ENCODE peak calls at places on chromosomes 1 and 21, in ten cellular contexts. One of them, this sample, is unnamed. For H3K36me3, the result is how much of the 10 kb centered on the place peaks cover.

GRCh38 chr1:37724575-37724974 is 32.3 kb downstream of the CDCA8 start:
- DNase-seq in IMR-90: no peak
- DNase-seq in cardiac muscle cell: no peak
- DNase-seq in ascending aorta: no peak
- DNase-seq in Peyer's patch: no peak
- DNase-seq in lung: no peak
- DNase-seq in mammary epithelial cell: no peak
- DNase-seq in neural progenitor cell: no peak
- DNase-seq in body of pancreas: no peak
- DNase-seq in sigmoid colon: no peak
- DNase-seq in this sample: no peak

GRCh38 chr1:55049914-55050278 is 10.5 kb downstream of the PCSK9 start:
- DNase-seq in IMR-90: peak
- DNase-seq in cardiac muscle cell: peak
- DNase-seq in ascending aorta: no peak
- DNase-seq in Peyer's patch: no peak
- DNase-seq in lung: no peak
- DNase-seq in mammary epithelial cell: no peak
- DNase-seq in neural progenitor cell: no peak
- DNase-seq in body of pancreas: peak
- DNase-seq in sigmoid colon: no peak
- DNase-seq in this sample: no peak

GRCh38 chr21:35511298-35512162 is 462.4 kb upstream of the RUNX1 start:
- DNase-seq in IMR-90: peak
- DNase-seq in cardiac muscle cell: peak
- DNase-seq in ascending aorta: no peak
- DNase-seq in Peyer's patch: no peak
- DNase-seq in lung: no peak
- DNase-seq in mammary epithelial cell: peak
- DNase-seq in neural progenitor cell: no peak
- DNase-seq in body of pancreas: no peak
- DNase-seq in sigmoid colon: no peak
- DNase-seq in this sample: no peak

GRCh38 chr1:203084588-203085527 is 954 bp downstream of the MYOG start:
- DNase-seq in IMR-90: no peak
- DNase-seq in cardiac muscle cell: no peak
- DNase-seq in ascending aorta: no peak
- DNase-seq in Peyer's patch: no peak
- DNase-seq in lung: no peak
- DNase-seq in mammary epithelial cell: no peak
- DNase-seq in neural progenitor cell: peak
- DNase-seq in body of pancreas: no peak
- DNase-seq in sigmoid colon: peak
- DNase-seq in this sample: no peak

GRCh38 chr1:223496883-223497282 is 103.7 kb downstream of the CCDC185 start:
- DNase-seq in IMR-90: no peak
- DNase-seq in cardiac muscle cell: no peak
- DNase-seq in ascending aorta: no peak
- DNase-seq in Peyer's patch: no peak
- DNase-seq in lung: no peak
- DNase-seq in mammary epithelial cell: no peak
- DNase-seq in neural progenitor cell: peak
- DNase-seq in body of pancreas: no peak
- DNase-seq in sigmoid colon: no peak
- DNase-seq in this sample: no peak

GRCh38 chr21:44742418-44743153 is 31.2 kb upstream of the TSPEAR start:
- DNase-seq in IMR-90: peak
- DNase-seq in cardiac muscle cell: peak
- DNase-seq in ascending aorta: no peak
- DNase-seq in Peyer's patch: no peak
- DNase-seq in lung: no peak
- DNase-seq in mammary epithelial cell: peak
- DNase-seq in neural progenitor cell: no peak
- DNase-seq in body of pancreas: no peak
- DNase-seq in sigmoid colon: no peak
- DNase-seq in this sample: no peak

GRCh38 chr1:91876040-91876470 is 9.9 kb downstream of the TGFBR3 start:
- DNase-seq in IMR-90: no peak
- DNase-seq in cardiac muscle cell: no peak
- DNase-seq in ascending aorta: no peak
- DNase-seq in Peyer's patch: no peak
- DNase-seq in lung: no peak
- DNase-seq in mammary epithelial cell: no peak
- DNase-seq in neural progenitor cell: no peak
- DNase-seq in body of pancreas: no peak
- DNase-seq in sigmoid colon: no peak
- DNase-seq in this sample: no peak

GRCh38 chr1:77095231-77095630 is 124.0 kb downstream of the PIGK start:
- DNase-seq in IMR-90: no peak
- DNase-seq in cardiac muscle cell: no peak
- DNase-seq in ascending aorta: no peak
- DNase-seq in Peyer's patch: no peak
- DNase-seq in lung: no peak
- DNase-seq in mammary epithelial cell: no peak
- DNase-seq in neural progenitor cell: no peak
- DNase-seq in body of pancreas: no peak
- DNase-seq in sigmoid colon: no peak
- DNase-seq in this sample: no peak

GRCh38 chr1:54609301-54609921 is 13.9 kb downstream of the FAM151A start:
- DNase-seq in IMR-90: no peak
- DNase-seq in cardiac muscle cell: no peak
- DNase-seq in ascending aorta: peak
- DNase-seq in Peyer's patch: no peak
- DNase-seq in lung: no peak
- DNase-seq in mammary epithelial cell: no peak
- DNase-seq in neural progenitor cell: no peak
- DNase-seq in body of pancreas: no peak
- DNase-seq in sigmoid colon: peak
- DNase-seq in this sample: no peak

GRCh38 chr1:77015748-77016341 is 148.6 kb downstream of the ST6GALNAC5 start:
- DNase-seq in IMR-90: no peak
- DNase-seq in cardiac muscle cell: no peak
- DNase-seq in ascending aorta: no peak
- DNase-seq in Peyer's patch: no peak
- DNase-seq in lung: no peak
- DNase-seq in mammary epithelial cell: no peak
- DNase-seq in neural progenitor cell: peak
- DNase-seq in body of pancreas: no peak
- DNase-seq in sigmoid colon: no peak
- DNase-seq in this sample: no peak

GRCh38 chr1:116671835-116672234 is 4.3 kb upstream of the IGSF3 start:
- DNase-seq in IMR-90: no peak
- DNase-seq in cardiac muscle cell: no peak
- DNase-seq in ascending aorta: no peak
- DNase-seq in Peyer's patch: no peak
- DNase-seq in lung: no peak
- DNase-seq in mammary epithelial cell: no peak
- DNase-seq in neural progenitor cell: no peak
- DNase-seq in body of pancreas: no peak
- DNase-seq in sigmoid colon: no peak
- DNase-seq in this sample: no peak

GRCh38 chr1:35288761-35289160 is 20.3 kb downstream of the ZMYM4 start:
- DNase-seq in IMR-90: peak
- DNase-seq in cardiac muscle cell: peak
- DNase-seq in ascending aorta: no peak
- DNase-seq in Peyer's patch: no peak
- DNase-seq in lung: no peak
- DNase-seq in mammary epithelial cell: peak
- DNase-seq in neural progenitor cell: no peak
- DNase-seq in body of pancreas: no peak
- DNase-seq in sigmoid colon: no peak
- DNase-seq in this sample: no peak

GRCh38 chr1:216248628-216249027 is 174.6 kb downstream of the USH2A start:
- DNase-seq in IMR-90: no peak
- DNase-seq in cardiac muscle cell: no peak
- DNase-seq in ascending aorta: no peak
- DNase-seq in Peyer's patch: no peak
- DNase-seq in lung: no peak
- DNase-seq in mammary epithelial cell: no peak
- DNase-seq in neural progenitor cell: no peak
- DNase-seq in body of pancreas: no peak
- DNase-seq in sigmoid colon: no peak
- DNase-seq in this sample: no peak

GRCh38 chr1:208682664-208683013 is 438.5 kb upstream of the PLXNA2 start:
- DNase-seq in IMR-90: no peak
- DNase-seq in cardiac muscle cell: no peak
- DNase-seq in ascending aorta: no peak
- DNase-seq in Peyer's patch: no peak
- DNase-seq in lung: no peak
- DNase-seq in mammary epithelial cell: no peak
- DNase-seq in neural progenitor cell: no peak
- DNase-seq in body of pancreas: no peak
- DNase-seq in sigmoid colon: no peak
- DNase-seq in this sample: no peak

GRCh38 chr1:193321242-193321842 is 134.9 kb upstream of the B3GALT2 start:
- DNase-seq in IMR-90: no peak
- DNase-seq in cardiac muscle cell: peak
- DNase-seq in ascending aorta: no peak
- DNase-seq in Peyer's patch: no peak
- DNase-seq in lung: no peak
- DNase-seq in mammary epithelial cell: no peak
- DNase-seq in neural progenitor cell: no peak
- DNase-seq in body of pancreas: no peak
- DNase-seq in sigmoid colon: no peak
- DNase-seq in this sample: no peak

GRCh38 chr1:115184260-115184950 is 95.1 kb upstream of the TSPAN2 start:
- DNase-seq in IMR-90: no peak
- DNase-seq in cardiac muscle cell: no peak
- DNase-seq in ascending aorta: peak
- DNase-seq in Peyer's patch: no peak
- DNase-seq in lung: no peak
- DNase-seq in mammary epithelial cell: no peak
- DNase-seq in neural progenitor cell: no peak
- DNase-seq in body of pancreas: no peak
- DNase-seq in sigmoid colon: no peak
- DNase-seq in this sample: no peak

GRCh38 chr1:179230251-179230650 is 774 bp upstream of the ABL2 start:
- DNase-seq in IMR-90: peak
- DNase-seq in cardiac muscle cell: peak
- DNase-seq in ascending aorta: no peak
- DNase-seq in Peyer's patch: no peak
- DNase-seq in lung: no peak
- DNase-seq in mammary epithelial cell: peak
- DNase-seq in neural progenitor cell: no peak
- DNase-seq in body of pancreas: no peak
- DNase-seq in sigmoid colon: no peak
- DNase-seq in this sample: no peak

GRCh38 chr1:16163882-16164820 is 8.3 kb upstream of the EPHA2 start:
- DNase-seq in IMR-90: peak
- DNase-seq in cardiac muscle cell: peak
- DNase-seq in ascending aorta: no peak
- DNase-seq in Peyer's patch: no peak
- DNase-seq in lung: no peak
- DNase-seq in mammary epithelial cell: peak
- DNase-seq in neural progenitor cell: peak
- DNase-seq in body of pancreas: peak
- DNase-seq in sigmoid colon: no peak
- DNase-seq in this sample: peak

DNA sequence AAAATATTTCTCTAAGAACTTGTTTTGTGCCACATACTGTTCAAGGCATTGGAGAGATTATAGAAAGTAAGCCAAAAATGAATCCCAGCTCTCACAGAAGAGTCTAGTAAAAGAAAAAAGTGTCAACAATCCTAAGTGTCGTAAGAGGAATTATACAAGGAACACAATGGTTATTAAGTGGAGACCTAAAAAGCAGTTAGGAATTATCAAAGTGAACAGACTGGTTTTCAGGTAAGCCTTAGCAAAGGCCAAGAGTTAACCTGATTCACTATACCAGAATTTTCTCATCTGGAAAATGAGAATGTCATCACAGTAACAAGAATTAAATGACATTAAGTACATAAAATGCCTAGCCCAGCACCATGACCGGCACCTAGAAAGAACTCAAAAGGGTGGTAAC is 15.6 kb downstream of the SERBP1 start:
- DNase-seq in IMR-90: no peak
- DNase-seq in cardiac muscle cell: no peak
- DNase-seq in ascending aorta: no peak
- DNase-seq in Peyer's patch: no peak
- DNase-seq in lung: no peak
- DNase-seq in mammary epithelial cell: no peak
- DNase-seq in neural progenitor cell: no peak
- DNase-seq in body of pancreas: no peak
- DNase-seq in sigmoid colon: no peak
- DNase-seq in this sample: no peak
- H3K36me3 ChIP-seq in IMR-90: under half
- H3K36me3 ChIP-seq in cardiac muscle cell: half or more
- H3K36me3 ChIP-seq in ascending aorta: half or more
- H3K36me3 ChIP-seq in Peyer's patch: under half
- H3K36me3 ChIP-seq in lung: under half
- H3K36me3 ChIP-seq in mammary epithelial cell: half or more
- H3K36me3 ChIP-seq in neural progenitor cell: under half
- H3K36me3 ChIP-seq in body of pancreas: under half
- H3K36me3 ChIP-seq in sigmoid colon: half or more
- H3K36me3 ChIP-seq in this sample: half or more

GRCh38 chr1:27759236-27759635 is 13.8 kb upstream of the STX12 start:
- DNase-seq in IMR-90: no peak
- DNase-seq in cardiac muscle cell: no peak
- DNase-seq in ascending aorta: no peak
- DNase-seq in Peyer's patch: no peak
- DNase-seq in lung: no peak
- DNase-seq in mammary epithelial cell: no peak
- DNase-seq in neural progenitor cell: no peak
- DNase-seq in body of pancreas: no peak
- DNase-seq in sigmoid colon: no peak
- DNase-seq in this sample: no peak
- H3K36me3 ChIP-seq in IMR-90: under half
- H3K36me3 ChIP-seq in cardiac muscle cell: under half
- H3K36me3 ChIP-seq in ascending aorta: half or more
- H3K36me3 ChIP-seq in Peyer's patch: under half
- H3K36me3 ChIP-seq in lung: under half
- H3K36me3 ChIP-seq in mammary epithelial cell: under half
- H3K36me3 ChIP-seq in neural progenitor cell: under half
- H3K36me3 ChIP-seq in body of pancreas: under half
- H3K36me3 ChIP-seq in sigmoid colon: under half
- H3K36me3 ChIP-seq in this sample: under half

DNA sequence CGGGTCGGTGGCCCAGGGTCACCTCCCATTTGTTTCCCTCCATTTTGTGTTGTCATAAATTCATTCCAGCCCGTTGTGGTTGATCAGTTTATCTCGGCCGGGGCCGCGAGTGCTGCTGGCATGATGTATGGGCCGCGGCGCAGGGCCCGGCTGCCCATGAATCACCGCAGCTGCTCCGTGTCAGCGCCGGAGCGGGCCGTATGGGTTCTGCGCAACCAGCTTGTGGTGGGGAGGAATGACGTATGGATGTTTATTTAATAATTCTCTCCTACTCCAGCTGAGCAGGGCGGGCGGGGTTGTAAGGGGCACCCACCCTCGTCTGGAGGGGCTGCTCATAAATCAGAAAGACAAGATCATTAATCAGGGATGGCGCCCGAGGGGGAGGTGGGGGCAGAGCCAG is 28.0 kb downstream of the TMEM53 start:
- DNase-seq in IMR-90: peak
- DNase-seq in cardiac muscle cell: peak
- DNase-seq in ascending aorta: peak
- DNase-seq in Peyer's patch: no peak
- DNase-seq in lung: no peak
- DNase-seq in mammary epithelial cell: no peak
- DNase-seq in neural progenitor cell: no peak
- DNase-seq in body of pancreas: no peak
- DNase-seq in sigmoid colon: peak
- DNase-seq in this sample: no peak
- H3K36me3 ChIP-seq in IMR-90: half or more
- H3K36me3 ChIP-seq in cardiac muscle cell: under half
- H3K36me3 ChIP-seq in ascending aorta: under half
- H3K36me3 ChIP-seq in Peyer's patch: under half
- H3K36me3 ChIP-seq in lung: half or more
- H3K36me3 ChIP-seq in mammary epithelial cell: under half
- H3K36me3 ChIP-seq in neural progenitor cell: under half
- H3K36me3 ChIP-seq in body of pancreas: under half
- H3K36me3 ChIP-seq in sigmoid colon: under half
- H3K36me3 ChIP-seq in this sample: half or more

GRCh38 chr21:38810826-38811164 is 5.1 kb downstream of the ETS2 start:
- DNase-seq in IMR-90: no peak
- DNase-seq in cardiac muscle cell: no peak
- DNase-seq in ascending aorta: no peak
- DNase-seq in Peyer's patch: no peak
- DNase-seq in lung: no peak
- DNase-seq in mammary epithelial cell: no peak
- DNase-seq in neural progenitor cell: no peak
- DNase-seq in body of pancreas: no peak
- DNase-seq in sigmoid colon: no peak
- DNase-seq in this sample: no peak
- H3K36me3 ChIP-seq in IMR-90: half or more
- H3K36me3 ChIP-seq in cardiac muscle cell: under half
- H3K36me3 ChIP-seq in ascending aorta: half or more
- H3K36me3 ChIP-seq in Peyer's patch: under half
- H3K36me3 ChIP-seq in lung: under half
- H3K36me3 ChIP-seq in mammary epithelial cell: under half
- H3K36me3 ChIP-seq in neural progenitor cell: under half
- H3K36me3 ChIP-seq in body of pancreas: under half
- H3K36me3 ChIP-seq in sigmoid colon: under half
- H3K36me3 ChIP-seq in this sample: half or more